ENCODE peak calls at places on chromosomes 13 and 19, in six cellular contexts. W is A549, I is upper lobe of left lung, C is GM12878, G is HepG2, M is K562. Y is an unnamed sample.

GRCh38 chr13:59409211-59409610 is 754.5 kb downstream of the DIAPH3 start:
- ATAC-seq in W (no peak), I (no peak), C (no peak), G (no peak), M (no peak), Y (peak)

GRCh38 chr13:21688056-21688455 is 17.2 kb downstream of the FGF9 start:
- ATAC-seq in W (no peak), I (no peak), C (no peak), G (no peak), M (no peak), Y (no peak)

GRCh38 chr19:1221141-1221903 is 15.7 kb downstream of the STK11 start:
- ATAC-seq in W (peak), I (peak), C (peak), G (peak), M (peak), Y (peak)

GRCh38 chr13:64723735-64724134 is 2506.4 kb downstream of the PCDH9 start:
- ATAC-seq in W (peak), I (peak), C (no peak), G (peak), M (no peak), Y (no peak)

GRCh38 chr19:7550169-7550770 is 14.8 kb downstream of the PNPLA6 start:
- ATAC-seq in W (no peak), I (peak), C (no peak), G (no peak), M (no peak), Y (no peak)

GRCh38 chr13:24348385-24348784 is 39.0 kb downstream of the C1QTNF9 start:
- ATAC-seq in W (no peak), I (no peak), C (no peak), G (no peak), M (no peak), Y (no peak)

GRCh38 chr19:19426216-19426615 is 20.7 kb downstream of the GATAD2A start:
- ATAC-seq in W (no peak), I (peak), C (no peak), G (no peak), M (no peak), Y (no peak)

GRCh38 chr19:49475995-49476880 is 2.2 kb downstream of the FLT3LG start:
- ATAC-seq in W (peak), I (peak), C (peak), G (peak), M (peak), Y (no peak)

GRCh38 chr19:41771410-41771809 is 16.1 kb downstream of the CEACAM6 start:
- ATAC-seq in W (peak), I (no peak), C (no peak), G (no peak), M (no peak), Y (no peak)

GRCh38 chr13:102693250-102693649 is 1.6 kb downstream of the METTL21C start:
- ATAC-seq in W (no peak), I (no peak), C (no peak), G (peak), M (no peak), Y (no peak)

GRCh38 chr19:41327076-41327475 is 17.1 kb downstream of the CCDC97 start:
- ATAC-seq in W (no peak), I (no peak), C (peak), G (no peak), M (no peak), Y (no peak)

GRCh38 chr19:6761053-6761676 is 6.1 kb downstream of the SH2D3A start:
- ATAC-seq in W (no peak), I (no peak), C (peak), G (no peak), M (peak), Y (no peak)

GRCh38 chr19:58097349-58097748 is 682 bp downstream of the ZSCAN18 start:
- ATAC-seq in W (no peak), I (no peak), C (no peak), G (no peak), M (no peak), Y (no peak)

GRCh38 chr13:27055501-27055900 is 116.1 kb downstream of the USP12 start:
- ATAC-seq in W (no peak), I (no peak), C (no peak), G (no peak), M (no peak), Y (no peak)

GRCh38 chr19:19343762-19344161 is 23.1 kb downstream of the MAU2 start:
- ATAC-seq in W (no peak), I (no peak), C (no peak), G (no peak), M (no peak), Y (no peak)

GRCh38 chr19:38250821-38251563 is 5.2 kb downstream of the PPP1R14A start:
- ATAC-seq in W (no peak), I (peak), C (no peak), G (peak), M (no peak), Y (peak)

GRCh38 chr19:7507884-7508283 is 8.0 kb upstream of the ZNF358 start:
- ATAC-seq in W (peak), I (peak), C (peak), G (peak), M (peak), Y (peak)

GRCh38 chr19:13260883-13261653 is 110.9 kb downstream of the IER2 start:
- ATAC-seq in W (peak), I (peak), C (peak), G (no peak), M (no peak), Y (no peak)

GRCh38 chr13:39655041-39655568 is 357 bp upstream of the COG6 start:
- ATAC-seq in W (no peak), I (no peak), C (peak), G (no peak), M (no peak), Y (peak)

GRCh38 chr13:109778102-109778542 is 8.3 kb downstream of the IRS2 start:
- ATAC-seq in W (no peak), I (peak), C (peak), G (no peak), M (no peak), Y (no peak)

GRCh38 chr19:54179921-54180452 is 7.0 kb upstream of the TMC4 start:
- ATAC-seq in W (peak), I (peak), C (peak), G (peak), M (peak), Y (no peak)

GRCh38 chr13:42275506-42275905 is 3.6 kb downstream of the AKAP11 start:
- ATAC-seq in W (no peak), I (no peak), C (peak), G (no peak), M (no peak), Y (no peak)

GRCh38 chr19:2511570-2511969 is 35.6 kb downstream of the GADD45B start:
- ATAC-seq in W (no peak), I (no peak), C (peak), G (peak), M (no peak), Y (no peak)

GRCh38 chr19:27740396-27740795 is 1472.6 kb downstream of the UQCRFS1 start:
- ATAC-seq in W (no peak), I (no peak), C (no peak), G (no peak), M (no peak), Y (no peak)

GRCh38 chr19:27741236-27741635 is 1471.7 kb downstream of the UQCRFS1 start:
- ATAC-seq in W (no peak), I (no peak), C (no peak), G (no peak), M (no peak), Y (no peak)

GRCh38 chr19:27738569-27739193 is 1474.3 kb downstream of the UQCRFS1 start:
- ATAC-seq in W (no peak), I (no peak), C (no peak), G (no peak), M (no peak), Y (no peak)

GRCh38 chr19:27744926-27745844 is 1467.8 kb downstream of the UQCRFS1 start:
- ATAC-seq in W (no peak), I (no peak), C (no peak), G (no peak), M (no peak), Y (no peak)

GRCh38 chr19:27742041-27742440 is 1470.9 kb downstream of the UQCRFS1 start:
- ATAC-seq in W (no peak), I (no peak), C (no peak), G (no peak), M (no peak), Y (no peak)
- TF ChIP-seq EP300 in W (no peak), I (no peak), C (no peak), G (no peak), M (no peak), Y (no peak)

DNA sequence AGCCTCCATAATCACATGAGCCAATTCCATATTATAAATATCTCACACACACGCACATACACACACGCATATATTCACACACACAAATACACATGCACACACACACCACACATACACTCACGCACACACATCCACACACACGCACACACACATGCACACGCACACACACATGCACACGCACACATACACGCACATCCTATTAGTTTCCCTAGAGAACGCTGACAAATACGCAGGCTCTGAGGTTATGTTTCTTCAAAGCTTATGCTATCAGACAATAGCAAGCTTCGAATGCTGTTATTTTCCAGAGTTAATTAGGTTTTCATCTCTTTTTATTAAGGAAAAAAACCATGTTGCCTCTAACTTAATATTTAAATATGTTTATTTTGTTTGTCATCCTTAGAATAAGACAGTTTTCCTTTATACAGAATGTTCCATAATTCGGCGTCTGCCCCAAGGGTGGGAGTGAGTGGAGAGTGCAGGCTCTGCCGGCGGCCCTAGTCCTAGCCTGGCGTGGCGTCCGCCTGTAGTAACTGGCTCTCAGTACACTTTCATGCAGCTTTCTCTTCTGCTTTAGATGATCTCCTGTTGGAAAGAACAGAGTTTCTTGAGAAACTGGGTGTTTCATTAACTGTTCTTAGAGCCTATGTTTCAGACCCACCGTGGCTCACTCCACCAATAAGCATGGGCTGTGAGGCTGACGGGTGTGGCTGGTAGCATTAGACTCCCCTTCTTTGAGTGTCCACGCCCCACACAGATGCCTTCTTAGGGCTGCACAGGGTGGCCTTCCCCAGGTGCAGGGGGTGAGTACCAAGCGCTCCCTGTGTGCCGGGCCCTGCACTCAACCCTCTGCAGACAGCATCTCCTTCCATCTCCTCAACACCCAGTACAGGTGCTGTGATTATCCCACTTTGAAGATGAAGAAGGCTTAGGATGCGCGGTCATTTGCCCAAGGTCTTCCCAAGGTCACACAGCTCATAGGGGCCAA is 30.4 kb upstream of the ANKRD10 start:
- ATAC-seq in W (no peak), I (no peak), C (no peak), G (no peak), M (no peak), Y (no peak)
- H3K27ac ChIP-seq in W (no peak), I (no peak), C (no peak), G (no peak), M (no peak), Y (no peak)

GRCh38 chr19:16327501-16327900 is 2.9 kb downstream of the KLF2 start:
- ATAC-seq in W (no peak), I (no peak), C (no peak), G (no peak), M (no peak), Y (no peak)
- TF ChIP-seq EP300 in W (no peak), I (no peak), C (no peak), G (no peak), M (no peak), Y (no peak)

GRCh38 chr19:17607936-17608335 is 52.5 kb downstream of the COLGALT1 start:
- ATAC-seq in W (no peak), I (no peak), C (no peak), G (no peak), M (no peak), Y (no peak)

GRCh38 chr19:17604372-17605025 is 49.0 kb downstream of the COLGALT1 start:
- ATAC-seq in W (no peak), I (no peak), C (no peak), G (no peak), M (no peak), Y (no peak)

GRCh38 chr19:17605117-17605516 is 49.7 kb downstream of the COLGALT1 start:
- ATAC-seq in W (no peak), I (no peak), C (no peak), G (no peak), M (no peak), Y (no peak)

GRCh38 chr19:17606786-17607185 is 51.3 kb downstream of the COLGALT1 start:
- ATAC-seq in W (peak), I (no peak), C (no peak), G (peak), M (no peak), Y (no peak)

GRCh38 chr19:17605761-17606745 is 50.6 kb downstream of the COLGALT1 start:
- ATAC-seq in W (peak), I (peak), C (peak), G (peak), M (peak), Y (peak)
- H3K27ac ChIP-seq in W (peak), I (peak), C (peak), G (peak), M (peak), Y (peak)

GRCh38 chr19:18282788-18283141 is 1.3 kb upstream of the JUND start:
- ATAC-seq in W (no peak), I (no peak), C (no peak), G (no peak), M (no peak), Y (no peak)
- TF ChIP-seq EP300 in W (no peak), I (no peak), C (no peak), G (peak), M (no peak), Y (no peak)

DNA sequence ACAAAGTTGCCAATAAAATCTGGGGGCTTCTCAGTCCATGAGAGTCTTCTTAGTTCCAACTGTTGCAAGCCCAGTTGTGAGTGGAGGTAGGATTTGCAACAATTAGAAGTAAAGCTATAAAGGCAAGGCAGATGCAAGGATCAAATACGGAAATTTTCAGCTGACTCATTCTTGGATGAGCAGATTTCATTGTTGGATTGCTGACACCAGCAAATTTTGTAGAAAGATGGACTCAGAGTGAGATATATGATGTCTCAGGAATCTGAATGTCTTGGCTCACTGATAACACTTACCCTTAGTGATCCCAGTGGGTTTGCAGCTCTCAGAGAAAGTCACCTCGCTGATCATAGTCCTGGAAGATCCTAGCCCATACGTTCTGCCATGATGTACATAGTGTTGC is 209.0 kb downstream of the GPC6 start:
- ATAC-seq in W (no peak), I (no peak), C (no peak), G (no peak), M (no peak), Y (no peak)
- H3K27ac ChIP-seq in W (no peak), I (no peak), C (no peak), G (no peak), M (no peak), Y (no peak)

GRCh38 chr13:113897161-113897560 is 33.3 kb upstream of the GAS6 start:
- ATAC-seq in W (no peak), I (peak), C (no peak), G (no peak), M (no peak), Y (peak)
- TF ChIP-seq EP300 in W (no peak), I (no peak), C (no peak), G (no peak), M (no peak), Y (no peak)